ENCODE peak calls at places on chromosomes 11 and 22, in four cellular contexts. I is GM12878, O is WTC11, R is K562. G is an unnamed sample.

GRCh38 chr11:18791175-18792065 is at the start of gene PTPN5:
- DNase-seq in R (no peak), I (no peak), O (peak), G (peak)

GRCh38 chr11:1236316-1237127 is 13.7 kb downstream of the MUC5B start:
- DNase-seq in R (no peak), O (no peak), I (no peak), G (no peak)

GRCh38 chr11:83019888-83020579 is 51.7 kb downstream of the RAB30 start:
- DNase-seq in I (no peak), R (no peak), O (no peak), G (no peak)

GRCh38 chr22:38243007-38243775 is 29.6 kb downstream of the TMEM184B start:
- DNase-seq in O (no peak), I (no peak), R (no peak), G (no peak)

GRCh38 chr11:20157768-20158167 is 2.5 kb downstream of the DBX1 start:
- DNase-seq in O (no peak), I (no peak), R (no peak), G (no peak)

GRCh38 chr11:45771942-45772522 is 32.9 kb upstream of the SLC35C1 start:
- DNase-seq in R (peak), I (no peak), O (peak), G (peak)

GRCh38 chr11:94988748-94989147 is 15.2 kb downstream of the KDM4D start:
- DNase-seq in I (no peak), O (no peak), R (no peak), G (no peak)

GRCh38 chr11:71327156-71328085 is 75.0 kb upstream of the SHANK2 start:
- DNase-seq in O (no peak), R (no peak), I (no peak), G (no peak)

GRCh38 chr11:12724301-12725046 is 50.3 kb downstream of the TEAD1 start:
- DNase-seq in I (no peak), O (peak), R (peak), G (peak)

GRCh38 chr11:18192988-18193387 is 20.4 kb downstream of the MRGPRX4 start:
- DNase-seq in I (peak), O (peak), R (no peak), G (no peak)

GRCh38 chr22:27504854-27505253 is 296.7 kb downstream of the MN1 start:
- DNase-seq in R (no peak), O (no peak), I (no peak), G (no peak)
- TF ChIP-seq USF1 in R (no peak), O (no peak), I (no peak), G (no peak)

GRCh38 chr22:44047891-44048301 is 23.8 kb downstream of the PARVB start:
- DNase-seq in R (no peak), I (no peak), O (no peak), G (no peak)

GRCh38 chr22:44046485-44047141 is 22.5 kb downstream of the PARVB start:
- DNase-seq in R (peak), I (no peak), O (no peak), G (no peak)

GRCh38 chr22:44051961-44052360 is 27.9 kb downstream of the PARVB start:
- DNase-seq in O (no peak), I (no peak), R (no peak), G (no peak)

GRCh38 chr22:44050766-44051747 is 27.0 kb downstream of the PARVB start:
- DNase-seq in O (no peak), I (no peak), R (no peak), G (no peak)

DNA sequence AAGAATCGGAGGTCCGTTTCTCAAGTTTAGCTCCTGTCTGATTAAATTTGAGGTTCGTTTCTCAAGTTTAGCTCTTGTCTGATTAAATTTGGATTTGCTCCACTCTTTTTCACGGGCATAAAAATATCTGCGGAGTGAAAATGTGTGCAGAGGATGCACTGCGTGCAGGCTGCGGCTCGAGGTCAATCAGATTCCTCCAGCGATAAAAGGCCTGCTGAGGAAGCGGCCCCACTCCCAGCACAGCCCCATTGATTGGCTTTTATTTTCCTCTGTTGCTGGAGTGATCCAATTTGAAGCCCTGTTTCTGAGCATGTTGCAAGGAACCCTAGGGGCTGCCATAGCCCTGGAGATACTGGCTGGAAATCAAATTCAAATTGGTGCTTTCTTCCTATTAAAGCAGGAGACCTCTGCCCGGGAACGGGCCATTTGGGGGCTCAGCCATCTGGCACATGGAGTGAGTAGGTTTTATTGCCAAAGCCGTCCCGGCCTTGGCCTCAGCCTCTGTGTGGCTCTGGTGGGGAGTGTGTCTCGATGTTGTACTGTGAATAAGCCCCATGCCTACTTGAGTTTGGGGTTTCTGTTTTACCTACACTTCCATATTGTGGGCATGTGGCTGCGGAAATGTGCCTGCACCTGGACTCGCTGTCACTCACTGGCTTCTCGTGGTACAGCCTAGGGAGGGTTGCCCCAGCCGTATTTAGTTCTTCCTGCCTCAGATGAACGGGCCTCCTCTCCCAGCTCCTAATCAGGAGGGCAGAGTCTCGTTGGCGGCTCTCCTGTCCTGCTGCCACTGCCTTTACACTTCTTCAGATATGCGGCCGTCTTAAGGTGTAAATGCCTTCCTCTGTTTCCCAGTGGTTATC is 25.5 kb downstream of the PARVB start:
- DNase-seq in O (no peak), R (no peak), I (no peak), G (peak)
- TF ChIP-seq USF1 in O (no peak), R (no peak), I (no peak), G (no peak)

GRCh38 chr22:49662681-49663080 is 165.0 kb downstream of the BRD1 start:
- DNase-seq in I (no peak), R (no peak), O (no peak), G (no peak)
- TF ChIP-seq USF1 in I (no peak), R (no peak), O (no peak), G (no peak)

GRCh38 chr22:24954114-24954463 is 1.6 kb downstream of the KIAA1671 start:
- DNase-seq in R (no peak), O (no peak), I (no peak), G (no peak)

GRCh38 chr22:24950272-24950902 is 2.1 kb upstream of the KIAA1671 start:
- DNase-seq in R (no peak), O (peak), I (no peak), G (peak)

GRCh38 chr22:24953294-24954113 is 988 bp downstream of the KIAA1671 start:
- DNase-seq in R (no peak), O (no peak), I (no peak), G (peak)

GRCh38 chr22:24952837-24953293 is 349 bp downstream of the KIAA1671 start:
- DNase-seq in I (no peak), O (peak), R (no peak), G (peak)

GRCh38 chr22:24951942-24952836 is at the start of gene KIAA1671:
- DNase-seq in O (peak), R (peak), I (no peak), G (peak)
- TF ChIP-seq USF1 in O (no peak), R (no peak), I (no peak), G (no peak)

GRCh38 chr11:123194308-123195181 is 503 bp downstream of the CLMP start:
- DNase-seq in O (peak), I (no peak), R (no peak), G (peak)

GRCh38 chr11:123195182-123196059 is at the start of gene CLMP:
- DNase-seq in R (no peak), O (peak), I (no peak), G (peak)

GRCh38 chr11:123193742-123194141 is 1.3 kb downstream of the CLMP start:
- DNase-seq in I (no peak), R (no peak), O (no peak), G (peak)

GRCh38 chr11:123196060-123196714 is 1.1 kb upstream of the CLMP start:
- DNase-seq in R (no peak), O (peak), I (no peak), G (no peak)

GRCh38 chr11:123197711-123198110 is 2.7 kb upstream of the CLMP start:
- DNase-seq in I (no peak), R (no peak), O (no peak), G (no peak)
- TF ChIP-seq USF1 in I (no peak), R (no peak), O (no peak), G (no peak)

GRCh38 chr11:76684470-76684869 is 13.9 kb upstream of the LRRC32 start:
- DNase-seq in R (no peak), I (no peak), O (no peak), G (no peak)

GRCh38 chr11:76685237-76685636 is 14.7 kb upstream of the LRRC32 start:
- DNase-seq in O (no peak), R (no peak), I (no peak), G (no peak)

GRCh38 chr11:76688146-76688545 is 17.6 kb upstream of the LRRC32 start:
- DNase-seq in R (no peak), I (no peak), O (no peak), G (no peak)

GRCh38 chr11:76685841-76686240 is 15.3 kb upstream of the LRRC32 start:
- DNase-seq in O (no peak), R (no peak), I (no peak), G (no peak)

GRCh38 chr11:76686261-76687079 is 15.9 kb upstream of the LRRC32 start:
- DNase-seq in R (no peak), I (no peak), O (no peak), G (no peak)
- TF ChIP-seq USF1 in R (no peak), I (no peak), O (no peak), G (no peak)

DNA sequence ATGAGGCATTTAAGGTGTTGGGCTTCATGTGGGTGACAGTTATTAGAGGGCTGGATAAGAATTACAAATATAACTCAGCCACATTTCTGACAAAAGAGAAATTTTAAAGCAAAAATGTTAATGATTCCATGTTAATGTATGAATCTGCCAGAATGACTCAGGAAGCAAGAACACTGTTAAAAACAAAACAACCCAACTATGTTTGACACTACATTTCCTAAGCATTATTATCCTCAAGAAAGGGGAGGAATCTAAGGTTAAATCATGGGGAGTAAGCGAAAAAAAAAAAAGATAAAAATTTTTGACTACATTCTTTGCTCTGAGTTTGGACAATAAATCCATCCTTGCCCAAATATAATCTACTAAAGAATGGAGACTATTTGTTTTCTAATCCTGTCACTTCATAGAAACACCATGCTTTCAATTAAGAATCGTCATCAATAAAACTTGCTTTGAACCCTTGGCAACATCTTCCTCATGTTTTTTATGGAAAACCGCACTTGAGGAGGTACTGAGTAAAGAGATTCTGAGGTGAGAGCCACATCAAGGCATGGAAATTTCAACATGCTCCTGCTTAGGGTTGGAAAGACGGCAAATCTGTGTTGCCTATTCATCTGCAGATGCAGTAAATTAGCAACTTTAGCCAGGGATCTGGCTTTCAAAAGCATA is 9.8 kb downstream of the MAML2 start:
- DNase-seq in I (no peak), R (no peak), O (no peak), G (no peak)
- TF ChIP-seq USF1 in I (no peak), R (no peak), O (no peak), G (no peak)

G was measured in SK-N-SH.